ENCODE peak calls at places on chromosome 21, in eight cellular contexts. J is ACHN, T is suprapubic skin, R is putamen, P is neural crest cell, X is activated T-helper 1 cell treated with Interleukin-2 at 50 U/mL for 16 hours, N is hepatocyte, U is H7. O is an unnamed sample.

GRCh38 chr21:29073222-29074006 is at the start of gene CCT8:
- DNase-seq in R (peak; percentile 100), U (peak; percentile 95), N (peak; percentile 99), X (peak; percentile 98), P (peak; percentile 95), J (peak; percentile 99), T (peak; percentile 98), O (peak; percentile 98)

GRCh38 chr21:14759285-14759684 is 213.2 kb upstream of the SAMSN1 start:
- DNase-seq in N (no peak), R (no peak), J (no peak), U (no peak), T (no peak), X (no peak), P (no peak), O (no peak)

GRCh38 chr21:36569511-36569910 is 89.6 kb upstream of the CLDN14 start:
- DNase-seq in R (no peak), T (no peak), X (no peak), P (no peak), N (no peak), J (no peak), U (no peak), O (no peak)

GRCh38 chr21:45641480-45642035 is 2.0 kb upstream of the PCBP3 start:
- DNase-seq in T (no peak), P (no peak), N (no peak), X (no peak), J (no peak), R (no peak), U (peak; percentile 61), O (no peak)

GRCh38 chr21:36499578-36500471 is 19.9 kb upstream of the CLDN14 start:
- DNase-seq in X (no peak), U (no peak), T (no peak), R (no peak), N (no peak), J (no peak), P (no peak), O (no peak)

GRCh38 chr21:34510148-34511142 is 1.6 kb downstream of the KCNE1 start:
- DNase-seq in P (peak; percentile 48), X (no peak), N (peak; percentile 87), U (peak; percentile 87), T (no peak), J (peak; percentile 67), R (peak; percentile 34), O (peak; percentile 51)

GRCh38 chr21:36751383-36751782 is 52.5 kb downstream of the SIM2 start:
- DNase-seq in X (no peak), T (no peak), P (no peak), J (no peak), N (no peak), R (no peak), U (peak; percentile 38), O (no peak)

GRCh38 chr21:28393279-28393678 is 599.4 kb downstream of the LTN1 start:
- DNase-seq in X (no peak), T (no peak), J (no peak), R (peak; percentile 3), P (no peak), N (peak; percentile 59), U (no peak), O (no peak)

GRCh38 chr21:40793057-40793456 is 53.9 kb downstream of the DSCAM start:
- DNase-seq in X (no peak), U (no peak), T (no peak), P (no peak), N (no peak), R (no peak), J (no peak), O (no peak)

GRCh38 chr21:25934130-25934529 is 199.4 kb downstream of the GABPA start:
- DNase-seq in P (no peak), R (no peak), U (no peak), J (no peak), X (no peak), N (no peak), T (no peak), O (no peak)

GRCh38 chr21:16517380-16517779 is 787.6 kb downstream of the USP25 start:
- DNase-seq in P (no peak), X (no peak), U (no peak), J (no peak), R (no peak), N (no peak), T (no peak), O (no peak)

GRCh38 chr21:41833138-41834115 is 45.7 kb downstream of the PRDM15 start:
- DNase-seq in J (no peak), R (no peak), P (no peak), X (no peak), U (no peak), T (peak; percentile 65), N (no peak), O (no peak)